ENCODE peak calls at places on chromosomes 2 and 18, in four cellular contexts. Y, H, T and O are unnamed samples.

GRCh38 chr2:64865073-64865830 is 123.9 kb upstream of the SLC1A4 start:
- DNase-seq in H (peak), Y (peak), T (peak), O (peak)

GRCh38 chr2:208046686-208047085 is 21.4 kb upstream of the PLEKHM3 start:
- DNase-seq in Y (no peak), H (no peak), T (no peak), O (no peak)

GRCh38 chr2:237486334-237486818 is 675 bp upstream of the MLPH start:
- DNase-seq in H (no peak), Y (no peak), T (no peak), O (no peak)

GRCh38 chr2:231522418-231523180 is 7.6 kb downstream of the NMUR1 start:
- DNase-seq in H (no peak), T (no peak), Y (peak), O (no peak)

GRCh38 chr18:79788096-79789085 is 9.3 kb upstream of the KCNG2 start:
- DNase-seq in T (no peak), H (peak), Y (no peak), O (no peak)

GRCh38 chr2:46967990-46968647 is 52.5 kb upstream of the MCFD2 start:
- DNase-seq in T (peak), H (peak), Y (peak), O (peak)

GRCh38 chr2:126038901-126039300 is 617.1 kb upstream of the GYPC start:
- DNase-seq in T (no peak), H (no peak), Y (no peak), O (no peak)

GRCh38 chr2:70632966-70633365 is 79.3 kb upstream of the TGFA start:
- DNase-seq in T (no peak), H (no peak), Y (no peak), O (no peak)

GRCh38 chr2:38147333-38148121 is 71.6 kb upstream of the CYP1B1 start:
- DNase-seq in T (no peak), Y (no peak), H (no peak), O (no peak)

GRCh38 chr18:59900222-59901128 is 679 bp downstream of the PMAIP1 start:
- DNase-seq in Y (peak), T (peak), H (no peak), O (no peak)

GRCh38 chr2:22276696-22277095 is 1108.3 kb upstream of the KLHL29 start:
- DNase-seq in H (no peak), Y (no peak), T (no peak), O (no peak)

GRCh38 chr2:241636182-241636982 is 576 bp downstream of the THAP4 start:
- DNase-seq in Y (peak), T (no peak), H (peak), O (peak)
- TF ChIP-seq POLR2A in Y (no peak), T (no peak), H (no peak), O (no peak)

DNA sequence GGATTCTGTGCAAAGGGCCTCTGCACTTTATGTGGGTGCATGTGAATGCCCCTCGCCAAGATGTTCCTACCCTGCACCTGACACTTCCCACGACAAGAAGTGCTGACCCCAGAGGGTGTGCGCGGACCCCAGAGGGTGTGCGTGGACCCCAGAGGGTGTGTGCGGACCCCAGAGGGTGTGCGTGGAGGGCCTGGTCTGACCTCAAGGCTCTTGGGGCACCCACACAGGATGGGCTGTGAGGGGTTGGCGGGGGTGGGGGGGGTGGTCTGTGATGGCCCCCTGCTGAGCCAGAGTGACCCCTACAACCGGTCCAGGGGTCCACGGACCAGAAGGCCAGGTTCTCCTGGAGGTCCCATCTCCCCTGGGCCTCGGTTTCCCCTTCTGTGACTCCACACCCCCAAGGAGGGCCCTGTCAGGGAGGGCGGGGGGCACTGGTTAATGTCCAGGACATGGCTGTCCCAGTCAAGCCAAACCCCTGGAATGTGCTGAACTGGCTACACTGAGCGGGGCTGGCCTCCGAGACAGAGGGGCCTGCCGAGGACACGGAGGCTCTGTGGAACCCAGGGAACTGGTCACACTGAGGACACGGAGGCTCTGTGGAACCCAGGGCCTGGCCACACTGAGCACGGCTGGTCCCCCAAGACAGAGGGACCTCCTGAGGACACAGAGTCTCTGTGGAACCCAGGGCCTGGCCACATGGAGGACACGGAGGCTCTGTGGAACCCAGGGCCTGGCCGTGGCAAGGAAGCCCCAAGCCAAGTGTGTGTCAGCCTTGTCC is 3.1 kb downstream of the NEU4 start:
- DNase-seq in T (no peak), Y (no peak), H (peak), O (no peak)
- TF ChIP-seq CTCF in T (no peak), Y (no peak), H (no peak), O (no peak)

DNA sequence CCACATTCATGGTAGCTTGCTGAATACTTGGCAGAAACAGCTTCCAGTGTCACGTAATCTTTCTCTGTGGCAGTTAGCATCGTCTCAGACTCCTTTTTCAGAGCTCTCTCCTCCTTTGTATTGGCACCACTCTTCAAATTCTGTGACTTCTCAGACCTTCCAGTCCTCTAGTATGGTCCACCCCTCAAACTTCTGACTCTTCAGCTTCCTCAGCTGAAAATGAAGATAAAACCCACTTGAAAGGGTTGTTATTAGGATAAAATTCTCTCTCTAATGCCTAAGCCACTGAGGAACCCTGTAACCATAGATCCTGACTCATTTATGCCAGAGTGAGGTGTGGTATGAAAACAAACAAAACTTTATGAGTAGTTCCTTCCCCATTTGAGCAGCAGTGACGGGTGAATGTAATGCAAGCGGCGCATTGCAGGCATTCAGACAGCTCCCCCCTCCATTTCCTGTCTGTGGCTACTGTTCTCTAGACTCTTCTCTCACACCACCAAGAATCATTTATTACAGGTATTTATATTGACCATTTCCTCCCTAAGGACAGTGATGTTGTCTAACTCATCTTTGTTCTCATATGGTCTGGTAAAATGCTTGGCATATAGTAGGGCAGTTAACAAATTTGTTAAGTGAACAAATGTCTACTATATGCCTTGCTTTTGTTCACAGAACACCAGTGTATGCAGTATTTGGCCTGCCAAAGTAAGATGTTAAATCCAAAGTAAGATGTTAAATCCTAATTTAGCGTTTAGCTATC is 35.3 kb downstream of the GALNT1 start:
- DNase-seq in Y (no peak), H (no peak), T (no peak), O (no peak)
- TF ChIP-seq POLR2A in Y (no peak), H (no peak), T (no peak), O (no peak)

GRCh38 chr2:111961663-111962062 is 63.3 kb downstream of the MERTK start:
- DNase-seq in T (no peak), H (no peak), Y (no peak), O (no peak)

GRCh38 chr2:111954602-111955332 is 56.4 kb downstream of the MERTK start:
- DNase-seq in H (no peak), T (no peak), Y (no peak), O (no peak)

GRCh38 chr2:111957872-111958354 is 59.5 kb downstream of the MERTK start:
- DNase-seq in H (no peak), T (no peak), Y (no peak), O (no peak)

GRCh38 chr2:111952871-111953497 is 54.6 kb downstream of the MERTK start:
- DNase-seq in H (no peak), Y (no peak), T (no peak), O (no peak)

DNA sequence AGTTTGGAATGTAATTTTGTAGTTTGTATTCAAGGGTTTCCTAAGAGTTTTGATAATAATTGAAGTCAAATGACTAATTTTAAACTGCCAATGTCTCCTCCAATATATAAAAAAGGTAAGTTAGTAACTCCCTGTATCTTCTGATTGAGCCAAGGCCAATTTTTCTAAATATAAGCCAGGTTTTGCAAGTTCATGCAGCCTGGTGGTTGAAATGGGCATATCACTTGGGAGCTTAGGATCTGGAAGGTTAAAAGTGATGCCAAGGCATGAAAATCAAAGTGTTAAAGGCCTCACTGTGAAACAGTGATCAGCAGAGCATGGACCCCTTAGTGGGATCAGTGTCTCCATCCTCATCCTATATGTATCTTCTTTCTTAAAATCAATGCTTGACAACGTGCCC is 60.5 kb downstream of the MERTK start:
- DNase-seq in H (no peak), Y (no peak), T (no peak), O (no peak)
- TF ChIP-seq CTCF in H (no peak), Y (no peak), T (no peak), O (no peak)